ENCODE peak calls at places on chromosome 22, in eight cellular contexts. Y, S, A, B, K, O, N and C are unnamed samples. For H3K27me3, the result is how much of the 10 kb centered on the place peaks cover.

GRCh38 chr22:32308191-32308590 is 49.5 kb upstream of the RFPL3 start:
- DNase-seq in S (no peak), O (no peak), Y (no peak), K (no peak), A (no peak), B (no peak), N (no peak), C (no peak)

GRCh38 chr22:47174096-47174495 is 411.6 kb downstream of the TBC1D22A start:
- DNase-seq in S (no peak), B (peak), A (no peak), N (peak), K (no peak), O (no peak), Y (peak), C (no peak)

GRCh38 chr22:50199251-50199721 is 1.5 kb upstream of the SELENOO start:
- DNase-seq in S (peak), N (no peak), K (no peak), Y (no peak), B (no peak), O (no peak), A (no peak), C (no peak)

GRCh38 chr22:32800158-32800557 is 1.3 kb upstream of the TIMP3 start:
- DNase-seq in A (no peak), K (no peak), O (no peak), N (no peak), S (no peak), B (no peak), Y (no peak), C (no peak)

GRCh38 chr22:46150615-46151423 is 493 bp downstream of the PPARA start:
- DNase-seq in N (peak), A (peak), K (no peak), S (peak), B (peak), Y (no peak), O (peak), C (no peak)

GRCh38 chr22:18078329-18079041 is 695 bp downstream of the PEX26 start:
- DNase-seq in N (peak), O (no peak), B (no peak), K (no peak), S (peak), A (peak), Y (no peak), C (peak)

GRCh38 chr22:38657248-38657909 is 941 bp downstream of the CBY1 start:
- DNase-seq in N (peak), A (peak), B (no peak), Y (no peak), K (no peak), S (no peak), O (peak), C (no peak)

GRCh38 chr22:21031545-21032036 is 770 bp downstream of the SLC7A4 start:
- DNase-seq in A (no peak), Y (no peak), B (no peak), S (no peak), N (no peak), K (no peak), O (no peak), C (no peak)

GRCh38 chr22:27937453-27937852 is 18.4 kb upstream of the PITPNB start:
- DNase-seq in Y (no peak), A (no peak), B (no peak), S (no peak), K (no peak), O (no peak), N (no peak), C (no peak)

GRCh38 chr22:24141586-24141985 is 39.7 kb upstream of the SUSD2 start:
- DNase-seq in Y (no peak), S (no peak), B (no peak), O (no peak), K (no peak), A (peak), N (no peak), C (peak)

GRCh38 chr22:19110064-19110458 is 12.2 kb downstream of the DGCR2 start:
- DNase-seq in S (no peak), O (no peak), K (no peak), B (no peak), Y (no peak), A (no peak), N (no peak), C (no peak)

GRCh38 chr22:38871360-38872171 is 450 bp downstream of the CBX6 start:
- DNase-seq in O (no peak), Y (peak), S (peak), N (peak), K (no peak), B (no peak), A (peak), C (no peak)

GRCh38 chr22:29302681-29303465 is 3.6 kb upstream of the GAS2L1 start:
- DNase-seq in O (no peak), A (no peak), N (peak), S (peak), Y (no peak), K (no peak), B (no peak), C (no peak)

GRCh38 chr22:27405672-27406388 is 395.7 kb downstream of the MN1 start:
- DNase-seq in B (peak), A (peak), S (peak), K (peak), O (no peak), N (peak), Y (peak), C (peak)

GRCh38 chr22:27397948-27398330 is 403.6 kb downstream of the MN1 start:
- DNase-seq in S (peak), O (no peak), K (peak), A (no peak), B (peak), Y (no peak), N (peak), C (no peak)

GRCh38 chr22:39513791-39514190 is 6.6 kb upstream of the ATF4 start:
- DNase-seq in O (no peak), Y (no peak), N (no peak), A (no peak), K (no peak), S (no peak), B (no peak), C (no peak)

GRCh38 chr22:46360891-46361290 is 25.4 kb downstream of the TRMU start:
- DNase-seq in Y (no peak), S (no peak), O (no peak), K (no peak), B (no peak), N (no peak), A (no peak), C (no peak)

GRCh38 chr22:31243339-31244043 is 31.4 kb downstream of the LIMK2 start:
- DNase-seq in K (no peak), O (no peak), Y (no peak), B (no peak), N (no peak), A (no peak), S (no peak), C (no peak)

GRCh38 chr22:49995059-49995412 is 17.5 kb downstream of the IL17REL start:
- DNase-seq in S (no peak), K (no peak), N (peak), B (no peak), A (no peak), O (no peak), Y (peak), C (no peak)

GRCh38 chr22:49370841-49371301 is 456.8 kb downstream of the BRD1 start:
- DNase-seq in B (no peak), Y (peak), A (no peak), N (peak), S (no peak), K (peak), O (no peak), C (no peak)

GRCh38 chr22:40690370-40690769 is 11.1 kb downstream of the MCHR1 start:
- DNase-seq in Y (no peak), S (no peak), O (no peak), K (no peak), A (no peak), B (no peak), N (no peak), C (no peak)

GRCh38 chr22:31683181-31684105 is 21.4 kb upstream of the PISD start:
- DNase-seq in N (no peak), Y (no peak), S (no peak), B (no peak), A (no peak), O (no peak), K (no peak), C (peak)

GRCh38 chr22:50530280-50530856 is 556 bp upstream of the TYMP start:
- DNase-seq in O (no peak), A (peak), Y (peak), K (peak), B (peak), S (peak), N (peak), C (peak)

GRCh38 chr22:27283240-27283639 is 518.3 kb downstream of the MN1 start:
- DNase-seq in S (no peak), N (no peak), O (no peak), Y (no peak), B (no peak), K (no peak), A (no peak), C (no peak)

GRCh38 chr22:19109198-19110063 is 12.8 kb downstream of the DGCR2 start:
- DNase-seq in B (no peak), N (peak), Y (peak), K (peak), S (no peak), O (peak), A (peak), C (peak)

GRCh38 chr22:49934891-49935557 is 16.6 kb downstream of the CRELD2 start:
- DNase-seq in S (peak), N (peak), O (peak), A (peak), Y (peak), B (peak), K (peak), C (peak)

GRCh38 chr22:30611197-30611596 is 4.2 kb downstream of the TCN2 start:
- DNase-seq in A (no peak), K (no peak), O (no peak), B (no peak), S (no peak), N (no peak), Y (no peak), C (no peak)

GRCh38 chr22:33022231-33022630 is 36.0 kb downstream of the SYN3 start:
- DNase-seq in A (no peak), N (no peak), K (no peak), O (no peak), Y (no peak), S (no peak), B (no peak), C (no peak)

GRCh38 chr22:26496456-26496855 is 12.8 kb downstream of the SRRD start:
- DNase-seq in S (no peak), O (no peak), N (no peak), K (no peak), B (no peak), Y (no peak), A (no peak), C (no peak)

GRCh38 chr22:20316217-20316843 is 3.5 kb downstream of the DGCR6L start:
- DNase-seq in S (no peak), O (no peak), K (peak), N (peak), B (no peak), Y (peak), A (no peak), C (no peak)

GRCh38 chr22:45510376-45511232 is 7.9 kb downstream of the FBLN1 start:
- DNase-seq in B (no peak), Y (no peak), O (no peak), A (peak), N (no peak), K (no peak), S (no peak), C (no peak)

DNA sequence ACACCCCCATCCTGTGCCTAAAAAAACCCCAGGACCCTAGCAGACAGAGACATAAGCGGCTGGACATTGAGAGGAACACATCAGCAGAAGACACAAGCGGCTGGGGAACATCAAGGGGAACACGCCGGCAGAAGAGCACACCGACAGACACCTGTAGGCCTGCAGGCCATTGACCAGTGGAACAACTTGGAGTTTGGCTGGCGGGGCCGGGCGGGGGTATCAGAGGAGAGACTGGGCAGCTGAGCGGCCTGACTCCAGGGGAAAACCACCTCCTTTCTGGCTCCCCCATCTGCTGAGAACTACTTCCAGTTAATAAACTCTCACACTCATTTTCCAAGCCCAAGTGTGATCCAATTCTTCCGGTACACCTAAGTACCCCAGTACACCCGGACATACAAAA is 264.7 kb upstream of the ISX start:
- DNase-seq in A (no peak), N (no peak), Y (no peak), O (no peak), K (no peak), S (no peak), B (no peak), C (no peak)
- H3K27me3 ChIP-seq in A (under half), N (under half), Y (under half), O (under half), K (under half), S (under half), B (under half), C (under half)

GRCh38 chr22:44347098-44347497 is 34.3 kb upstream of the SHISAL1 start:
- DNase-seq in N (no peak), S (no peak), A (no peak), Y (no peak), O (no peak), B (no peak), K (no peak), C (no peak)
- H3K27me3 ChIP-seq in N (under half), S (under half), A (half or more), Y (under half), O (under half), B (under half), K (under half), C (under half)

GRCh38 chr22:41910599-41911291 is 4.1 kb downstream of the SHISA8 start:
- DNase-seq in B (peak), Y (no peak), O (no peak), K (no peak), N (no peak), S (no peak), A (no peak), C (no peak)

GRCh38 chr22:41909290-41910049 is 5.4 kb downstream of the SHISA8 start:
- DNase-seq in Y (no peak), B (no peak), N (no peak), A (no peak), K (no peak), S (no peak), O (no peak), C (no peak)

GRCh38 chr22:41912338-41913039 is 2.4 kb downstream of the SHISA8 start:
- DNase-seq in A (no peak), K (no peak), S (no peak), O (no peak), N (no peak), Y (no peak), B (no peak), C (no peak)

GRCh38 chr22:41910050-41910598 is 4.8 kb downstream of the SHISA8 start:
- DNase-seq in A (no peak), B (no peak), S (no peak), O (no peak), N (no peak), Y (no peak), K (no peak), C (no peak)

DNA sequence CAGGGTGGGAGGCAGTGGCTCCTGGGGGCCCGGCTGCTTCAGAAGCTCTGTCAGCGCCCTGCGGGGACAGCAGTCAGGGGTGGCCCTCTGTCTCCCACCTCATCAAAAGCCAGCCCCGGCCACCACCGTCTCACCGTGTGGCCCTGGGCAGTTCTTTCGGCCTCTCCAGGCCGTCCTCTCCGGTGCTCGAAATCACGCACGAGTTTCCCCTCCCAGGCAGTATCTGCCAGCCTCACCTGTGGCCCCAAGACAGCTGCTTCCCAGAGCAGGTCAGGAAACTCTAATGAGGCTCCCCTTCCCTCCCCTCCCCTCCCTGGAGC is 3.6 kb downstream of the SHISA8 start:
- DNase-seq in N (no peak), B (no peak), O (no peak), K (no peak), A (no peak), S (no peak), Y (no peak), C (no peak)
- H3K27me3 ChIP-seq in N (under half), B (under half), O (under half), K (under half), A (half or more), S (under half), Y (under half), C (under half)

GRCh38 chr22:48340191-48340590 is 1487.5 kb downstream of the BRD1 start:
- DNase-seq in Y (no peak), A (no peak), O (no peak), S (no peak), N (no peak), K (no peak), B (no peak), C (no peak)

GRCh38 chr22:48338793-48339705 is 1488.6 kb downstream of the BRD1 start:
- DNase-seq in B (no peak), K (no peak), A (no peak), Y (no peak), S (no peak), N (no peak), O (no peak), C (no peak)

GRCh38 chr22:48342016-48342415 is 1485.7 kb downstream of the BRD1 start:
- DNase-seq in A (no peak), Y (no peak), O (no peak), K (no peak), S (no peak), N (no peak), B (no peak), C (no peak)

GRCh38 chr22:48342732-48343131 is 1484.9 kb downstream of the BRD1 start:
- DNase-seq in N (no peak), O (no peak), B (no peak), Y (no peak), A (no peak), S (no peak), K (no peak), C (no peak)

DNA sequence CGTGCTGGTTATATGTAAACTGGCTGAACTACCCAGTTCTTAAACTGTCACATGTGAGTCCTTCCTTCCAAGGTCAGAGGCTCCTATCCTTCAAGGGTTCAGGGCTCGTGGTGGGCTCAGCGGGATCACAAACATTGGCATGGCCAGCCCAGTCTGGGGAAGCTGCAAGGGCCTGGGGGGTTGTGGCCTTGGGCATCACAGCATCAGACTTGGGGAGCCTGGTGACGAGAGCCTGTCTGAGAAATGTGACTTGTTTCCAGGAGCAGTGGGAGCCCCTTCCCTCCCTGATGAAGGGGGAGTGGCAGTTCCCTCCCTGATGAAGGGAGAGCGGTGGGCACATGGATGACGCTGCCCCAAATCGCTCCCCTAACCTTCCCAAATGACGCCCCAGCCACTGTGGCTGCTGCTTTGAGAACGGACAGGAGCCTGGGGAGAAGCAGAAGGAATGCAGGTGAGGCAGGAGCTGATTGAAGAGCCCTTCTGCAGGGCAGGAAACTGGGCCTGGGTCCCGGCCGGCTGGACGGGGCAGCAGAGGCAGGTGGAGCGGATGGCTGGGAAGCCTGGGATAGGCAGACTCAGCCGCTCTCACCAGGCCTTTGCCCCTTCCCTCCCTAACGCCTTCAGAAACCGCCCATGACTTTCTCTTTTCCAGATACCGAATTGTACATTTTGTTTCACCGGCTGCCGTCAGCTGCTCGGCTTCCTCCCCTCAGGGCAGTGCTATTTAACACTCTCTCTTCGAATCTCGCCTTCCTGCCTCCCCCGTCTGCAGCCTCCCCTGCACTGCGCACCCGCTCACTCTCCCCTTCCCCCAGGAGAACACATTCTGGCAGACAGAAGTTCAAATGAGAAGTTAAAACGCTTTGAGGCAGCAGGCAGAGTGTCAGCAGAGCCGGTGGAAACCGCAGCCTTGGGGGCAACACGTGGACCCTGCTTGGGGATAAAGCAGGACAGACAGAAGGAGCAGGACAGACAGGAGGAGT is 1486.7 kb downstream of the BRD1 start:
- DNase-seq in Y (no peak), K (no peak), S (no peak), B (no peak), N (no peak), O (no peak), A (no peak), C (no peak)
- H3K27me3 ChIP-seq in Y (under half), K (under half), S (under half), B (under half), N (under half), O (under half), A (under half), C (under half)

GRCh38 chr22:37080838-37081237 is 28.7 kb downstream of the TMPRSS6 start:
- DNase-seq in B (no peak), K (no peak), N (no peak), Y (no peak), A (no peak), S (no peak), O (no peak), C (no peak)

GRCh38 chr22:37083914-37084313 is 25.6 kb downstream of the TMPRSS6 start:
- DNase-seq in A (no peak), Y (no peak), K (no peak), N (no peak), O (no peak), B (no peak), S (no peak), C (no peak)

GRCh38 chr22:37084385-37084784 is 25.1 kb downstream of the TMPRSS6 start:
- DNase-seq in Y (no peak), S (no peak), K (no peak), N (no peak), A (no peak), B (no peak), O (no peak), C (no peak)

GRCh38 chr22:37080438-37080837 is 28.9 kb downstream of the KCTD17 start:
- DNase-seq in Y (no peak), K (no peak), N (no peak), S (no peak), O (no peak), A (no peak), B (no peak), C (no peak)

DNA sequence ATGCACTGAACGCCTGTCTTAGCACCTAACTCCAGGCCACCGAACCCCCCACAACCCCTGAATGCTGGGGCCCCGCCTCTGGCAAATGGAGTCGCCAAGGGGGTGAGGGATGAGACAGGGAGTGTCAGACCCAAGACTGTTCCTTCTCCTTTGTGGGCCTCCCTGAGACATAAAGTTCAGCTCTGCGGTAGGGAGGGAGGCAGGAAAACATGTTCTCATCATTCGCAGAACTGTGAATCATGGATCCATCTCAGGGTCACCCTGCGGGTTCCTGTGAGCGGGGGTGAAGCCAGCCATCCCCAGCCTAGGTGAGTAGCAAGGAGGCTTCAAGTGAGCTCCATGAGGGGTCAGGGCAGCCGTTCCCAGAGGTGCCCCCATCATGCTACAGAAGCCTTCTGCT is 27.3 kb downstream of the TMPRSS6 start:
- DNase-seq in Y (no peak), A (no peak), B (no peak), K (no peak), S (no peak), O (no peak), N (no peak), C (no peak)
- H3K27me3 ChIP-seq in Y (under half), A (under half), B (under half), K (under half), S (under half), O (under half), N (under half), C (under half)